ENCODE peak calls at places on chromosomes 12 and 14, in nine cellular contexts. E is T-helper 2 cell; R is activated T-helper 1 cell treated with anti-CD3 and anti-CD28 coated beads, Interleukin-12 subunit alpha, Interleukin-12 subunit beta, Interleukin-2, Interleukin-4 antibody, amounts not matched to agents 30 ng/mL and 10 ng/mL and 1 ng/mL, durations not matched to agents 14 hours and 24 hours and 36 hours; Y is right cardiac atrium; Z is HL-60; G is 8988T; T is ureter; U is stimulated activated CD4-positive, alpha-beta T cell treated with anti-CD3 and anti-CD28 coated beads, TNF-alpha, amount 100 ng/mL, for 4 hours; H is upper lobe of left lung. B is an unnamed sample.
A peak's percentile ranks its signal among the peaks of the same experiment; 100 is the strongest.

GRCh38 chr12:59579616-59580015 is 16.2 kb upstream of the SLC16A7 start:
- DNase-seq in R (no peak), E (no peak), T (no peak), Y (no peak), U (no peak), Z (no peak), G (no peak), H (no peak), B (no peak)

GRCh38 chr12:79566452-79566851 is 124.3 kb downstream of the PAWR start:
- DNase-seq in G (no peak), H (no peak), Z (no peak), E (no peak), U (no peak), R (no peak), Y (no peak), T (no peak), B (no peak)

GRCh38 chr12:127411981-127412380 is 855.0 kb upstream of the TMEM132C start:
- DNase-seq in G (no peak), H (no peak), E (no peak), T (no peak), Z (no peak), Y (no peak), U (no peak), R (no peak), B (no peak)

GRCh38 chr14:36177489-36177888 is 967 bp upstream of the PTCSC3 start:
- DNase-seq in Z (no peak), E (no peak), T (no peak), R (no peak), U (no peak), Y (no peak), H (no peak), G (no peak), B (no peak)

GRCh38 chr12:114689075-114689994 is 5.4 kb upstream of the TBX3 start:
- DNase-seq in G (no peak), U (no peak), Y (no peak), R (no peak), T (no peak), H (no peak), E (no peak), Z (no peak), B (no peak)

GRCh38 chr12:58919271-58920101 is 818 bp downstream of the LRIG3 start:
- DNase-seq in E (no peak), Z (no peak), R (no peak), T (peak; percentile 57), H (peak; percentile 29), Y (peak; percentile 76), U (no peak), G (no peak), B (no peak)

GRCh38 chr12:94621662-94622359 is 28.5 kb downstream of the TMCC3 start:
- DNase-seq in G (no peak), U (no peak), E (peak; percentile 14), R (peak; percentile 41), H (no peak), Z (no peak), Y (no peak), T (no peak), B (no peak)

GRCh38 chr12:95396849-95397498 is 77.0 kb upstream of the METAP2 start:
- DNase-seq in T (no peak), Y (no peak), U (no peak), G (no peak), E (no peak), R (no peak), H (no peak), Z (no peak), B (no peak)

GRCh38 chr12:52873832-52874572 is 25.2 kb upstream of the KRT78 start:
- DNase-seq in Z (peak; percentile 44), R (peak; percentile 51), U (peak; percentile 29), G (peak; percentile 94), Y (peak; percentile 95), E (peak; percentile 32), T (peak; percentile 93), H (peak; percentile 92), B (peak; percentile 18)

GRCh38 chr14:29805415-29806123 is 122.1 kb downstream of the PRKD1 start:
- DNase-seq in H (peak; percentile 68), Z (no peak), E (no peak), T (no peak), R (no peak), U (no peak), Y (peak; percentile 73), G (no peak), B (no peak)

GRCh38 chr12:98758331-98758730 is 113.2 kb downstream of the APAF1 start:
- DNase-seq in T (no peak), Y (peak; percentile 70), Z (no peak), E (no peak), H (no peak), U (no peak), R (no peak), G (no peak), B (no peak)

GRCh38 chr12:109111775-109112491 is 4.5 kb upstream of the ACACB start:
- DNase-seq in R (no peak), Y (peak; percentile 86), Z (peak; percentile 28), E (peak; percentile 31), H (peak; percentile 51), U (peak; percentile 9), G (no peak), T (peak; percentile 74), B (peak; percentile 16)

GRCh38 chr14:64758711-64759554 is 54.7 kb downstream of the PLEKHG3 start:
- DNase-seq in T (peak; percentile 77), U (no peak), H (no peak), Z (no peak), Y (peak; percentile 86), E (no peak), R (no peak), G (no peak), B (no peak)

GRCh38 chr12:125283521-125283920 is 218.3 kb downstream of the AACS start:
- DNase-seq in Y (no peak), H (no peak), U (no peak), T (no peak), Z (no peak), G (no peak), R (no peak), E (no peak), B (no peak)

GRCh38 chr14:71555654-71556559 is 376.3 kb upstream of the RGS6 start:
- DNase-seq in T (no peak), Y (no peak), G (no peak), Z (peak; percentile 31), E (peak; percentile 54), R (peak; percentile 60), U (peak; percentile 33), H (peak; percentile 29), B (peak; percentile 40)

GRCh38 chr12:30181334-30181733 is 397.6 kb upstream of the TMTC1 start:
- DNase-seq in T (no peak), Y (no peak), R (no peak), H (no peak), G (no peak), E (no peak), Z (no peak), U (no peak), B (no peak)

GRCh38 chr14:40347675-40348074 is 915.4 kb upstream of the FBXO33 start:
- DNase-seq in U (no peak), Z (no peak), R (no peak), G (no peak), Y (no peak), T (no peak), H (no peak), E (no peak), B (no peak)

GRCh38 chr14:35299708-35300107 is 7.5 kb downstream of the PSMA6 start:
- DNase-seq in E (no peak), U (no peak), Z (no peak), R (no peak), T (no peak), Y (no peak), H (no peak), G (no peak), B (no peak)

GRCh38 chr14:59314953-59315599 is 126.6 kb downstream of the DAAM1 start:
- DNase-seq in E (no peak), Y (no peak), T (no peak), H (no peak), R (no peak), U (no peak), G (no peak), Z (no peak), B (no peak)

GRCh38 chr12:26277511-26278246 is 82.3 kb downstream of the SSPN start:
- DNase-seq in Y (no peak), T (no peak), E (no peak), Z (peak; percentile 14), H (no peak), R (no peak), U (no peak), G (no peak), B (no peak)

GRCh38 chr12:117262749-117263148 is 72.5 kb upstream of the FBXO21 start:
- DNase-seq in G (no peak), E (no peak), R (no peak), Y (no peak), T (no peak), U (no peak), H (no peak), Z (no peak), B (no peak)

GRCh38 chr12:45235087-45236025 is 19.5 kb downstream of the ANO6 start:
- DNase-seq in T (no peak), G (no peak), U (no peak), E (no peak), Z (peak; percentile 27), H (peak; percentile 45), Y (no peak), R (no peak), B (no peak)

GRCh38 chr12:24561882-24562760 is 386.8 kb downstream of the BCAT1 start:
- DNase-seq in E (no peak), G (peak; percentile 36), Y (peak; percentile 90), H (peak; percentile 67), T (peak; percentile 65), Z (no peak), U (no peak), R (no peak), B (no peak)

GRCh38 chr12:4118017-4118510 is 155.5 kb upstream of the CCND2 start:
- DNase-seq in R (no peak), H (peak; percentile 50), T (no peak), U (no peak), E (no peak), Z (peak; percentile 71), G (no peak), Y (peak; percentile 73), B (peak; percentile 66)

GRCh38 chr12:118052324-118053070 is 8.5 kb downstream of the WSB2 start:
- DNase-seq in R (no peak), Y (peak; percentile 87), Z (no peak), T (peak; percentile 88), H (peak; percentile 90), U (no peak), G (peak; percentile 73), E (no peak), B (peak; percentile 17)

GRCh38 chr12:112375105-112375504 is 7.1 kb downstream of the HECTD4 start:
- DNase-seq in U (no peak), H (no peak), T (no peak), Z (no peak), E (no peak), R (no peak), Y (no peak), G (no peak), B (no peak)

GRCh38 chr14:53716521-53716920 is 240.1 kb downstream of the BMP4 start:
- DNase-seq in Z (no peak), U (no peak), Y (no peak), T (no peak), E (no peak), H (no peak), G (no peak), R (no peak), B (no peak)

GRCh38 chr12:104223599-104224168 is 8.1 kb downstream of the TXNRD1 start:
- DNase-seq in E (no peak), T (no peak), G (no peak), U (no peak), Y (no peak), Z (no peak), R (no peak), H (no peak), B (no peak)

GRCh38 chr12:56158926-56159461 is 835 bp downstream of the MYL6 start:
- DNase-seq in U (no peak), E (no peak), T (peak; percentile 89), Y (peak; percentile 90), Z (peak; percentile 76), R (no peak), G (no peak), H (peak; percentile 96), B (peak; percentile 46)

GRCh38 chr14:80278293-80279037 is 67.2 kb upstream of the DIO2 start:
- DNase-seq in U (no peak), R (no peak), Z (no peak), G (no peak), Y (peak; percentile 42), H (no peak), E (no peak), T (no peak), B (no peak)

GRCh38 chr12:90250766-90251165 is 542.1 kb upstream of the ATP2B1 start:
- DNase-seq in E (no peak), Y (no peak), H (no peak), U (no peak), T (peak; percentile 61), G (no peak), R (no peak), Z (peak; percentile 6), B (peak; percentile 25)

B was measured in AML-193.